ENCODE peak calls at places on chromosomes 12 and 14, in four cellular contexts. E is IMR-90, Y is mesenchymal stem cell, T is H1. J is an unnamed sample.

GRCh38 chr12:53737951-53738833 is 10.9 kb upstream of the CALCOCO1 start:
- DNase-seq in E (no peak), Y (no peak), T (peak), J (peak)

GRCh38 chr12:31120392-31121008 is 46.8 kb downstream of the DDX11 start:
- DNase-seq in E (no peak), Y (no peak), T (peak), J (no peak)

GRCh38 chr14:75454963-75455546 is 27.2 kb downstream of the JDP2 start:
- DNase-seq in E (peak), Y (peak), T (no peak), J (peak)

GRCh38 chr14:47191693-47192092 is 483.7 kb downstream of the MDGA2 start:
- DNase-seq in E (no peak), Y (no peak), T (no peak), J (no peak)

GRCh38 chr14:99674776-99675175 is 9.3 kb upstream of the CYP46A1 start:
- DNase-seq in E (no peak), Y (no peak), T (no peak), J (no peak)

GRCh38 chr14:105940534-105941225 is 414.3 kb downstream of the TMEM121 start:
- DNase-seq in E (no peak), Y (no peak), T (no peak), J (no peak)

GRCh38 chr12:24945039-24945438 is 3.9 kb downstream of the BCAT1 start:
- DNase-seq in E (no peak), Y (no peak), T (no peak), J (no peak)

GRCh38 chr14:94686511-94687160 is 74.4 kb downstream of the SERPINA3 start:
- DNase-seq in E (no peak), Y (no peak), T (no peak), J (no peak)

GRCh38 chr12:47557401-47557800 is 148.4 kb downstream of the RPAP3 start:
- DNase-seq in E (no peak), Y (no peak), T (no peak), J (peak)

GRCh38 chr14:95829321-95829720 is 47.3 kb upstream of the TUNAR start:
- DNase-seq in E (no peak), Y (no peak), T (peak), J (no peak)

GRCh38 chr12:6275609-6276246 is 34.8 kb upstream of the PLEKHG6 start:
- DNase-seq in E (no peak), Y (no peak), T (no peak), J (no peak)

GRCh38 chr12:113259499-113259953 is 38.3 kb downstream of the TPCN1 start:
- DNase-seq in E (no peak), Y (peak), T (no peak), J (peak)

GRCh38 chr12:13713746-13714400 is 267.5 kb downstream of the GRIN2B start:
- DNase-seq in E (no peak), Y (no peak), T (no peak), J (peak)

GRCh38 chr14:60090864-60091519 is 731 bp upstream of the PCNX4 start:
- DNase-seq in E (peak), Y (peak), T (no peak), J (peak)

GRCh38 chr14:100884456-100884855 is 19.1 kb downstream of the RTL1 start:
- DNase-seq in E (no peak), Y (no peak), T (no peak), J (no peak)

GRCh38 chr12:107917912-107918800 is 143.7 kb downstream of the ASCL4 start:
- DNase-seq in E (peak), Y (peak), T (no peak), J (peak)

GRCh38 chr12:132148368-132149045 is 4.2 kb downstream of the NOC4L start:
- DNase-seq in E (no peak), Y (no peak), T (no peak), J (no peak)

GRCh38 chr12:50059440-50060119 is 2.2 kb downstream of the ASIC1 start:
- DNase-seq in E (peak), Y (no peak), T (no peak), J (no peak)

GRCh38 chr12:127245009-127245408 is 1022.0 kb upstream of the TMEM132C start:
- DNase-seq in E (peak), Y (no peak), T (no peak), J (no peak)

GRCh38 chr12:111450676-111451075 is 45.0 kb downstream of the SH2B3 start:
- DNase-seq in E (no peak), Y (no peak), T (peak), J (no peak)

GRCh38 chr14:75334191-75335051 is 55.8 kb downstream of the FOS start:
- DNase-seq in E (peak), Y (peak), T (no peak), J (no peak)

GRCh38 chr12:95100264-95101190 is 27.1 kb upstream of the NR2C1 start:
- DNase-seq in E (no peak), Y (no peak), T (no peak), J (peak)

GRCh38 chr14:90500665-90501370 is 104.0 kb downstream of the CALM1 start:
- DNase-seq in E (no peak), Y (no peak), T (no peak), J (no peak)

GRCh38 chr14:73755434-73756014 is 41.3 kb upstream of the PNMA1 start:
- DNase-seq in E (no peak), Y (peak), T (no peak), J (no peak)

GRCh38 chr12:130280226-130280625 is 57.5 kb upstream of the PIWIL1 start:
- DNase-seq in E (no peak), Y (no peak), T (no peak), J (no peak)

GRCh38 chr14:102605026-102605425 is 12.6 kb downstream of the RCOR1 start:
- DNase-seq in E (no peak), Y (no peak), T (no peak), J (no peak)

GRCh38 chr14:29016050-29016900 is 249.7 kb downstream of the FOXG1 start:
- DNase-seq in E (peak), Y (peak), T (peak), J (peak)

GRCh38 chr12:120703311-120703942 is 6.8 kb upstream of the UNC119B start:
- DNase-seq in E (no peak), Y (no peak), T (no peak), J (no peak)

GRCh38 chr12:50642035-50642451 is 121.9 kb upstream of the ATF1 start:
- DNase-seq in E (peak), Y (no peak), T (no peak), J (no peak)

GRCh38 chr12:126342866-126343265 is 1277.6 kb downstream of the AACS start:
- DNase-seq in E (no peak), Y (no peak), T (no peak), J (no peak)

GRCh38 chr12:1840981-1841425 is 20.6 kb downstream of the LRTM2 start:
- DNase-seq in E (no peak), Y (no peak), T (no peak), J (no peak)

GRCh38 chr14:105432657-105433056 is 13.0 kb downstream of the MTA1 start:
- DNase-seq in E (no peak), Y (no peak), T (no peak), J (no peak)

GRCh38 chr14:67618617-67619063 is 1.1 kb upstream of the ARG2 start:
- DNase-seq in E (peak), Y (peak), T (no peak), J (peak)

GRCh38 chr12:12691549-12691948 is 4.4 kb downstream of the GPR19 start:
- DNase-seq in E (no peak), Y (no peak), T (no peak), J (no peak)

GRCh38 chr14:76829016-76829365 is 2.8 kb downstream of the LRRC74A start:
- DNase-seq in E (no peak), Y (no peak), T (no peak), J (peak)

GRCh38 chr12:49885663-49886461 is 17.8 kb downstream of the FAIM2 start:
- DNase-seq in E (no peak), Y (no peak), T (no peak), J (no peak)

GRCh38 chr14:90536092-90536491 is 139.3 kb downstream of the CALM1 start:
- DNase-seq in E (no peak), Y (no peak), T (no peak), J (no peak)

GRCh38 chr14:101132588-101132987 is 229.1 kb upstream of the RTL1 start:
- DNase-seq in E (no peak), Y (no peak), T (peak), J (no peak)

DNA sequence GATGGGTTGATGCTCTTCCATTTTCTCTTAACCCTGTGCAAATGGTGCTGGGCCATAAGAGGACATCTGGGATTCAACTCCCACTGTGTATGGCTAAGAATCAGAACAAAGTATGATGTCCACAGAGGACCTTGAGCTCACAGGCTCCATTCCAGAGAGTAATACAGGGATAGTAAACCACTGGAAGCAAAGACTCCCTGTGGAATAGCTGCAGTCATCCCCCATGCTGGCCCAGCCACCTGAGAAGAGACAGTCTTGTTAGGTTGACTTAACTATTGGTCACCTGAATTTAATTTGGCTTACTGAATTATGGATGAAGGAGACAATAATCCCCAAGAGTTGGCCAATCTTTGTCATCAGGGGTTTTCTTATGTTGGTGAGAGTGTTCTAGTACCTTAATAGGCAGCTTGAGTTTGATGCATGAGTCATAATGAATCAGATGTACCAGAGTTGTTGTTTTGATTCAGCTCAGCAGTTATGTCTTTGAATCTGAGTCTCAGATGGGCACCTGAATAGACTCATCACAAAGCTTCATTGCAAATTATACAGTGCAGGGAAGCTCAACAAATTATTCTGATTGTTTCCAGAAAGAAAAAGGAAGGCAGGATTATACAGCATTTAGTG is 122.7 kb downstream of the SSPN start:
- DNase-seq in E (peak), Y (peak), T (no peak), J (no peak)
- H3K18ac ChIP-seq in E (no peak), Y (peak), T (no peak), J (no peak)

DNA sequence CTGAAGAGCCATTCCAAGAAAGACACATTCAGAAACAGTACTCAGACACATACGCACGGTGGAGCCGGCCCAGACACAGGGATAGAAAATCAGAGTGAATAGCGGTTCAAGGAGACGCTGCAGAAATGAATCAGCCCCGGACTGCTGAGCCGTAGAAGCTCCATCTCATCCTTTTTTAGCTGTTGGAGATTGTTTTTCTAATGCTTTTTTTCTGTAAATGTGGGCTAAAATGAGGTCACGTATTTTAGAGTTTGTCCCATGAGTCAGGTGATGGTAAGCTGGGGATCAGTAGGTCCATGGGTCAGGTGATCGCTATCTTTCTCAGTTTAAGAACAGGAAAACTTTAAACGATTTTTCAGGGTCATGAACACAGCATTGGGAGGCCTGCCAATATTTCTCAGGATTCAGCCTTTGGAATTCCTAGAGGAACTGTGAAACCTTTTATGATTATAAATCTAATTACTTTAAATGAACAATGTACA is 202.4 kb downstream of the ITPR2 start:
- DNase-seq in E (peak), Y (peak), T (no peak), J (no peak)
- H3K4me3 ChIP-seq in E (peak), Y (no peak), T (no peak), J (no peak)

DNA sequence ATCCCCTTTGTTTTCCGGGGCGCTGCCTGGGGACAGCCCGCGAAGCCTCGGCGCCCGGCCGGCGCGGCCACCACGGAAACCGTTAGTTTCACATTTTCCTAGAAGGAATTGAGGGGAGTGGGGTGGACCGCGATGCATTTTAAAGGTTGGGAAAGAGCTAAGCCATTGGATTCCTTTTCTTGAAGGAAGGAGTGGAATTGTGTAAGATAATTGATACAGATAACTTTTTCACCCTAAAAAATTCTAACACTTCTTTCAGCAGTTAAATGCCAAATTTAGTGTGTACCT is 137.1 kb downstream of the MON2 start:
- DNase-seq in E (no peak), Y (no peak), T (no peak), J (no peak)
- H3K18ac ChIP-seq in E (peak), Y (peak), T (peak), J (peak)

GRCh38 chr14:22870811-22871199 is 735 bp upstream of the LRP10 start:
- DNase-seq in E (no peak), Y (no peak), T (no peak), J (no peak)
- H3K4me3 ChIP-seq in E (peak), Y (no peak), T (peak), J (no peak)

DNA sequence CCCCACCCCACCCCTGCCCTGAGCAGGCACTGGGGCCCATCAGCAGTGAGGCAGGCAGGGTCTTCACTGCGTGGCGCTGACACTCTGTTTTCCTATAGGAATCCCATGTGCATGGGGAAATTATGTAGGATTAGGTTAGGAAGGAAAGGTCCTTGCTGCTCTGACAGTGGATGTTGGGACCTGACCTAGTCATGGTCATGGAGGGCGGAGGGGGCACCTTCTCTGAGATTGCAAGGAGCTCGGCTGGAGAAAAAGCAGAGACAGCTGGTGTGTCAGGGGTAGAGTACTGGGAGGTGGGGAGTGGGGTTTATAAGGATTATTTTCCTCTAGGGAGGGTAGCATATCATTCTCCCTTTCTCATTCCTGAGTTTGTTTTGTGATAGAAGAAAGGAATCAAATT is 65.6 kb downstream of the CCDC92 start:
- DNase-seq in E (no peak), Y (no peak), T (no peak), J (no peak)
- H3K18ac ChIP-seq in E (no peak), Y (no peak), T (no peak), J (no peak)

GRCh38 chr12:19474147-19474546 is 34.9 kb downstream of the AEBP2 start:
- DNase-seq in E (no peak), Y (no peak), T (no peak), J (no peak)
- H3K4me3 ChIP-seq in E (no peak), Y (no peak), T (no peak), J (no peak)

J was measured in mesendoderm.